ENCODE peak calls at places on chromosomes 11 and 22, in six cellular contexts. One of them, this sample, is unnamed. For H3K4me1, the result is how much of the 10 kb centered on the place peaks cover.

GRCh38 chr11:33387586-33387985 is 130.4 kb downstream of the HIPK3 start:
- DNase-seq in HCT116: no peak
- DNase-seq in Peyer's patch: no peak
- DNase-seq in mammary epithelial cell: no peak
- DNase-seq in stomach: no peak
- DNase-seq in psoas muscle: no peak
- DNase-seq in this sample: no peak

GRCh38 chr11:102111787-102112653 is 1.8 kb downstream of the YAP1 start:
- DNase-seq in HCT116: peak
- DNase-seq in Peyer's patch: peak
- DNase-seq in mammary epithelial cell: peak
- DNase-seq in stomach: peak
- DNase-seq in psoas muscle: peak
- DNase-seq in this sample: peak

GRCh38 chr11:129733384-129733783 is 82.3 kb upstream of the TMEM45B start:
- DNase-seq in HCT116: no peak
- DNase-seq in Peyer's patch: no peak
- DNase-seq in mammary epithelial cell: no peak
- DNase-seq in stomach: no peak
- DNase-seq in psoas muscle: no peak
- DNase-seq in this sample: no peak

GRCh38 chr22:26512149-26512793 is at the start of gene TFIP11:
- DNase-seq in HCT116: peak
- DNase-seq in Peyer's patch: peak
- DNase-seq in mammary epithelial cell: peak
- DNase-seq in stomach: peak
- DNase-seq in psoas muscle: peak
- DNase-seq in this sample: peak

GRCh38 chr11:4578624-4579023 is 2.9 kb upstream of the OR52I2 start:
- DNase-seq in HCT116: no peak
- DNase-seq in Peyer's patch: no peak
- DNase-seq in mammary epithelial cell: no peak
- DNase-seq in stomach: no peak
- DNase-seq in psoas muscle: no peak
- DNase-seq in this sample: no peak

GRCh38 chr22:25942989-25943411 is 201.0 kb downstream of the MYO18B start:
- DNase-seq in HCT116: no peak
- DNase-seq in Peyer's patch: no peak
- DNase-seq in mammary epithelial cell: no peak
- DNase-seq in stomach: no peak
- DNase-seq in psoas muscle: peak
- DNase-seq in this sample: peak

GRCh38 chr11:93089474-93090102 is 108.2 kb downstream of the SLC36A4 start:
- DNase-seq in HCT116: peak
- DNase-seq in Peyer's patch: no peak
- DNase-seq in mammary epithelial cell: peak
- DNase-seq in stomach: no peak
- DNase-seq in psoas muscle: no peak
- DNase-seq in this sample: no peak

GRCh38 chr22:47370448-47371262 is 608.2 kb downstream of the TBC1D22A start:
- DNase-seq in HCT116: no peak
- DNase-seq in Peyer's patch: peak
- DNase-seq in mammary epithelial cell: no peak
- DNase-seq in stomach: peak
- DNase-seq in psoas muscle: no peak
- DNase-seq in this sample: no peak

GRCh38 chr11:20275987-20276660 is 87.4 kb upstream of the HTATIP2 start:
- DNase-seq in HCT116: no peak
- DNase-seq in Peyer's patch: no peak
- DNase-seq in mammary epithelial cell: no peak
- DNase-seq in stomach: no peak
- DNase-seq in psoas muscle: no peak
- DNase-seq in this sample: no peak

GRCh38 chr11:1628506-1629325 is 859 bp upstream of the KRTAP5-5 start:
- DNase-seq in HCT116: no peak
- DNase-seq in Peyer's patch: peak
- DNase-seq in mammary epithelial cell: no peak
- DNase-seq in stomach: peak
- DNase-seq in psoas muscle: peak
- DNase-seq in this sample: peak

GRCh38 chr11:12581923-12582322 is 92.3 kb upstream of the TEAD1 start:
- DNase-seq in HCT116: peak
- DNase-seq in Peyer's patch: no peak
- DNase-seq in mammary epithelial cell: peak
- DNase-seq in stomach: no peak
- DNase-seq in psoas muscle: no peak
- DNase-seq in this sample: no peak

GRCh38 chr11:118176400-118177134 is at the start of gene SCN2B:
- DNase-seq in HCT116: no peak
- DNase-seq in Peyer's patch: no peak
- DNase-seq in mammary epithelial cell: no peak
- DNase-seq in stomach: no peak
- DNase-seq in psoas muscle: no peak
- DNase-seq in this sample: no peak

GRCh38 chr11:67541198-67541597 is 18.0 kb upstream of the CABP2 start:
- DNase-seq in HCT116: no peak
- DNase-seq in Peyer's patch: no peak
- DNase-seq in mammary epithelial cell: no peak
- DNase-seq in stomach: no peak
- DNase-seq in psoas muscle: no peak
- DNase-seq in this sample: no peak

DNA sequence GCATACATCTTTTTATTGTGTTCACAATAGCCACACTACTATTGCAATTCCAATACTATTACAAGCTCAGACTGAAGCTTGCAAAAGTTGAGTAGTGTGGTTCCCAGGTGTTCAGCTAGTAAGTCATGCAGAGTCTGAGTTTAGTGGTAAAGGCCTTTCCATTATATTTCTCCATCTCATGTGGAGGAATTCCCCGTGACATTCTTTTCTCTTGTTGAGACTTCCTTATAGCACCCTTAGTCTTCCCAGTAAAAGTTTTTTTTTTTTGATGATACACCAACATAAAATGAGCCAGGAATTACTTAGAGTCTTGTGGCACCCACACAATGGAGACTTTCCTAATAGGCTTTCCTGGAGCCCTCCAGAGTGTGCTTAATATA is 110.8 kb downstream of the UVRAG start:
- DNase-seq in HCT116: no peak
- DNase-seq in Peyer's patch: no peak
- DNase-seq in mammary epithelial cell: peak
- DNase-seq in stomach: no peak
- DNase-seq in psoas muscle: no peak
- DNase-seq in this sample: no peak
- H3K27ac ChIP-seq in HCT116: no peak
- H3K27ac ChIP-seq in Peyer's patch: no peak
- H3K27ac ChIP-seq in mammary epithelial cell: peak
- H3K27ac ChIP-seq in stomach: no peak
- H3K27ac ChIP-seq in psoas muscle: no peak
- H3K27ac ChIP-seq in this sample: no peak

GRCh38 chr11:13680501-13681264 is 12.2 kb downstream of the FAR1 start:
- DNase-seq in HCT116: no peak
- DNase-seq in Peyer's patch: no peak
- DNase-seq in mammary epithelial cell: no peak
- DNase-seq in stomach: no peak
- DNase-seq in psoas muscle: no peak
- DNase-seq in this sample: no peak

GRCh38 chr11:13679768-13680167 is 11.3 kb downstream of the FAR1 start:
- DNase-seq in HCT116: no peak
- DNase-seq in Peyer's patch: no peak
- DNase-seq in mammary epithelial cell: no peak
- DNase-seq in stomach: no peak
- DNase-seq in psoas muscle: no peak
- DNase-seq in this sample: no peak

GRCh38 chr11:13685461-13686108 is 17.1 kb downstream of the FAR1 start:
- DNase-seq in HCT116: no peak
- DNase-seq in Peyer's patch: no peak
- DNase-seq in mammary epithelial cell: no peak
- DNase-seq in stomach: no peak
- DNase-seq in psoas muscle: no peak
- DNase-seq in this sample: no peak

GRCh38 chr11:13681470-13681869 is 13.0 kb downstream of the FAR1 start:
- DNase-seq in HCT116: no peak
- DNase-seq in Peyer's patch: no peak
- DNase-seq in mammary epithelial cell: no peak
- DNase-seq in stomach: no peak
- DNase-seq in psoas muscle: no peak
- DNase-seq in this sample: no peak

GRCh38 chr11:13682212-13682611 is 13.7 kb downstream of the FAR1 start:
- DNase-seq in HCT116: no peak
- DNase-seq in Peyer's patch: no peak
- DNase-seq in mammary epithelial cell: no peak
- DNase-seq in stomach: no peak
- DNase-seq in psoas muscle: no peak
- DNase-seq in this sample: no peak
- H3K4me1 ChIP-seq in HCT116: under half
- H3K4me1 ChIP-seq in Peyer's patch: under half
- H3K4me1 ChIP-seq in mammary epithelial cell: under half
- H3K4me1 ChIP-seq in stomach: under half
- H3K4me1 ChIP-seq in psoas muscle: under half
- H3K4me1 ChIP-seq in this sample: under half

GRCh38 chr22:44647141-44647540 is 54.9 kb upstream of the PRR5 start:
- DNase-seq in HCT116: no peak
- DNase-seq in Peyer's patch: no peak
- DNase-seq in mammary epithelial cell: no peak
- DNase-seq in stomach: no peak
- DNase-seq in psoas muscle: no peak
- DNase-seq in this sample: no peak

GRCh38 chr22:44645083-44645482 is 56.9 kb upstream of the PRR5 start:
- DNase-seq in HCT116: no peak
- DNase-seq in Peyer's patch: no peak
- DNase-seq in mammary epithelial cell: no peak
- DNase-seq in stomach: no peak
- DNase-seq in psoas muscle: no peak
- DNase-seq in this sample: no peak

GRCh38 chr22:44645531-44645930 is 56.5 kb upstream of the PRR5 start:
- DNase-seq in HCT116: no peak
- DNase-seq in Peyer's patch: no peak
- DNase-seq in mammary epithelial cell: no peak
- DNase-seq in stomach: no peak
- DNase-seq in psoas muscle: peak
- DNase-seq in this sample: no peak

GRCh38 chr22:44646668-44647067 is 55.3 kb upstream of the PRR5 start:
- DNase-seq in HCT116: no peak
- DNase-seq in Peyer's patch: no peak
- DNase-seq in mammary epithelial cell: no peak
- DNase-seq in stomach: no peak
- DNase-seq in psoas muscle: no peak
- DNase-seq in this sample: no peak

DNA sequence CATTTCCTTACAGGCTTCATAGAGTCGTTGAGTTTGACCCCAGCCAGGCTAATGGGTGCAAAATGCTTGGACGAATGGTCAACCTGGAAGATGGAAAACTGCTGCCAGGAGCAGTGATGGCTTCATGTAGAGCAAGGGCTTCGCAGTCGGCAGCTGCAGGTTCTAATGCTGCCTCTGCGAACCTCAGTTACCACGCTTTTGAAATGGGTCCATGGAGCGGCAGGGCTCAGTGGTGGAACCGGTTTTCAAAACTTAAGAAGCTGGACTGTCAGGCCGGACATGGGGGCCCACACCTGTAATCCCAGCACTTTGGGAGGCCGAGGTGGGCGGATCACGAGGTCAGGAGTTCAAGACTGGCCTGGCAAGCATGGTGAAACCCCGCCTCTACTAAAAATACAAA is 55.9 kb upstream of the PRR5 start:
- DNase-seq in HCT116: no peak
- DNase-seq in Peyer's patch: no peak
- DNase-seq in mammary epithelial cell: no peak
- DNase-seq in stomach: no peak
- DNase-seq in psoas muscle: no peak
- DNase-seq in this sample: no peak
- H3K27ac ChIP-seq in HCT116: no peak
- H3K27ac ChIP-seq in Peyer's patch: no peak
- H3K27ac ChIP-seq in mammary epithelial cell: no peak
- H3K27ac ChIP-seq in stomach: no peak
- H3K27ac ChIP-seq in psoas muscle: no peak
- H3K27ac ChIP-seq in this sample: no peak

DNA sequence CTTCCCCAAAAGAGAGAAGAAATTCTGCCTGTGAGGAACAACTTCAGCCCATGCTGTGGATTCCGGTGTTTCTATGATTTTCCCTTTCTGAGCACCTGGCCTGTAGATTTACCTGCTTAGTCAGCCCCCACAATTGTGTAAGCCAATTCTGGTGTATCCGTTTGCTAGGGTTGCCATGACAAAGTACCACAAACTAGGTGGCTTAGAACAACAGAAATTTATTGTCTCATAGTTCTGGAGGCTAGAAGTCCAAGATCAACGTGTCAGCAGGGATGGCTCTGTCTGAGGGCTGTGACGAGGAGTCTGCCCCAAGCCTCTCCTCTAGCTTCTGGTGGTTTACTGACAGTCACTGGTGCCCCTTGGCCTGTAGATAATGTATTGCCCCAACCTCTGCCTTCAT is 15.9 kb upstream of the CYB5R2 start:
- DNase-seq in HCT116: no peak
- DNase-seq in Peyer's patch: no peak
- DNase-seq in mammary epithelial cell: peak
- DNase-seq in stomach: no peak
- DNase-seq in psoas muscle: no peak
- DNase-seq in this sample: no peak
- H3K4me1 ChIP-seq in HCT116: under half
- H3K4me1 ChIP-seq in Peyer's patch: under half
- H3K4me1 ChIP-seq in mammary epithelial cell: under half
- H3K4me1 ChIP-seq in stomach: under half
- H3K4me1 ChIP-seq in psoas muscle: under half
- H3K4me1 ChIP-seq in this sample: under half

DNA sequence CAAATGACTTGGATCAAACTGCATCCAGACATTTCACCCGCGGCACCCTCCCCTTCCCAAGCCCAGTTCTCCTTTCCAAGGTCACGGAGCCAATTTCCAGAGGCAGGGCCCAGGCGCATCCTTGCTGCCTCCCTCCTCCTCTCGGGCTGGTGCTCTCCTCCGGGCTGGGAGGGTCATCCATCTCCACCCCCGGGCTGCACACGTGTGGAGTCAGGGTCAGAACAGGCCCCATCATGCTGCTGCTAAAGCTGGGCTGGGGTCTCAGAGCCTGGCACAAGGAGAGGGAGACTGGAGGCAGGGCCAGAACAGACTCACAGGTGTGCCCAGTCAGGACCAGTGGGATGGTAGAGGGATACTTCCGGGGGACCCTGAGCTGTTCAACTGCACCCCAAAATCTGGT is 14.0 kb downstream of the RSPH14 start:
- DNase-seq in HCT116: no peak
- DNase-seq in Peyer's patch: no peak
- DNase-seq in mammary epithelial cell: no peak
- DNase-seq in stomach: no peak
- DNase-seq in psoas muscle: peak
- DNase-seq in this sample: peak
- H3K27ac ChIP-seq in HCT116: no peak
- H3K27ac ChIP-seq in Peyer's patch: no peak
- H3K27ac ChIP-seq in mammary epithelial cell: no peak
- H3K27ac ChIP-seq in stomach: no peak
- H3K27ac ChIP-seq in psoas muscle: no peak
- H3K27ac ChIP-seq in this sample: no peak